ENCODE peak calls at places on chromosome X, in nine cellular contexts. U is stimulated activated CD4-positive, alpha-beta T cell treated with anti-CD3 and anti-CD28 coated beads, Interleukin-15, amount 100 ng/mL, for 1 hour; Q is caudate nucleus; M is GM19239; T is ecto neural progenitor cell; R is NCI-H1092; G is activated naive CD8-positive, alpha-beta T cell treated with anti-CD3 and anti-CD28 coated beads, Interleukin-2, amount 50 U/mL, for 24 hours; B is right cardiac atrium; I is LoVo. J is an unnamed sample.

GRCh38 chrX:71950066-71950465 is 39.4 kb downstream of the NHSL2 start:
- DNase-seq in U (no peak), Q (no peak), M (no peak), T (no peak), R (no peak), G (no peak), B (no peak), I (no peak), J (no peak)

GRCh38 chrX:97332963-97333362 is 449.3 kb downstream of the RPA4 start:
- DNase-seq in U (no peak), Q (no peak), M (no peak), T (no peak), R (no peak), G (no peak), B (no peak), I (no peak), J (no peak)

GRCh38 chrX:123962006-123962485 is 540 bp downstream of the STAG2 start:
- DNase-seq in U (no peak), Q (no peak), M (no peak), T (no peak), R (no peak), G (no peak), B (no peak), I (no peak), J (no peak)

GRCh38 chrX:17529349-17529748 is 154.3 kb downstream of the NHS start:
- DNase-seq in U (no peak), Q (no peak), M (no peak), T (no peak), R (no peak), G (no peak), B (no peak), I (no peak), J (no peak)

GRCh38 chrX:112888916-112889315 is 48.3 kb upstream of the AMOT start:
- DNase-seq in U (no peak), Q (no peak), M (no peak), T (no peak), R (no peak), G (no peak), B (no peak), I (no peak), J (no peak)

GRCh38 chrX:130778773-130779172 is 124.2 kb downstream of the ENOX2 start:
- DNase-seq in U (no peak), Q (no peak), M (no peak), T (no peak), R (no peak), G (no peak), B (no peak), I (no peak), J (no peak)

GRCh38 chrX:128992107-128992971 is 531.0 kb downstream of the SMARCA1 start:
- DNase-seq in U (no peak), Q (no peak), M (no peak), T (no peak), R (no peak), G (no peak), B (no peak), I (no peak), J (no peak)

GRCh38 chrX:18575744-18576143 is 96.2 kb downstream of the RS1 start:
- DNase-seq in U (no peak), Q (no peak), M (no peak), T (no peak), R (no peak), G (no peak), B (no peak), I (no peak), J (no peak)

GRCh38 chrX:38727668-38728067 is 73.6 kb upstream of the MID1IP1 start:
- DNase-seq in U (no peak), Q (no peak), M (no peak), T (no peak), R (no peak), G (no peak), B (no peak), I (no peak), J (no peak)

GRCh38 chrX:12327836-12328235 is 189.6 kb downstream of the FRMPD4 start:
- DNase-seq in U (no peak), Q (no peak), M (no peak), T (no peak), R (no peak), G (no peak), B (no peak), I (no peak), J (no peak)

GRCh38 chrX:47560831-47561652 is at the start of gene ARAF:
- DNase-seq in U (peak; percentile 90), Q (peak; percentile 92), M (peak; percentile 61), T (peak; percentile 93), R (peak; percentile 99), G (peak; percentile 91), B (peak; percentile 97), I (peak; percentile 93), J (peak; percentile 100)

GRCh38 chrX:20284992-20285391 is 18.3 kb upstream of the RPS6KA3 start:
- DNase-seq in U (no peak), Q (no peak), M (no peak), T (no peak), R (no peak), G (no peak), B (no peak), I (no peak), J (no peak)

GRCh38 chrX:150690126-150690525 is 3.1 kb upstream of the MTMR1 start:
- DNase-seq in U (no peak), Q (no peak), M (no peak), T (no peak), R (no peak), G (no peak), B (no peak), I (peak; percentile 15), J (no peak)

GRCh38 chrX:104310084-104310483 is 55.4 kb upstream of the ESX1 start:
- DNase-seq in U (no peak), Q (no peak), M (no peak), T (no peak), R (no peak), G (no peak), B (no peak), I (no peak), J (peak; percentile 24)

GRCh38 chrX:122866527-122866926 is 317.6 kb upstream of the GRIA3 start:
- DNase-seq in U (no peak), Q (no peak), M (no peak), T (no peak), R (no peak), G (no peak), B (no peak), I (no peak), J (no peak)

GRCh38 chrX:97685753-97686152 is 802.0 kb downstream of the RPA4 start:
- DNase-seq in U (no peak), Q (no peak), M (peak; percentile 0), T (no peak), R (peak; percentile 27), G (no peak), B (no peak), I (peak; percentile 6), J (peak; percentile 47)

GRCh38 chrX:110086916-110087484 is 84.1 kb downstream of the TMEM164 start:
- DNase-seq in U (no peak), Q (no peak), M (no peak), T (no peak), R (no peak), G (no peak), B (no peak), I (peak; percentile 48), J (no peak)

GRCh38 chrX:140502491-140503229 is 2.2 kb downstream of the SOX3 start:
- DNase-seq in U (no peak), Q (no peak), M (no peak), T (peak; percentile 52), R (no peak), G (no peak), B (peak; percentile 57), I (no peak), J (no peak)

GRCh38 chrX:20124964-20125363 is 8.3 kb upstream of the MAP7D2 start:
- DNase-seq in U (no peak), Q (no peak), M (no peak), T (no peak), R (no peak), G (no peak), B (no peak), I (no peak), J (no peak)

GRCh38 chrX:125205084-125205917 is 114.4 kb upstream of the TEX13C start:
- DNase-seq in U (no peak), Q (peak; percentile 23), M (no peak), T (peak; percentile 72), R (no peak), G (peak; percentile 8), B (peak; percentile 55), I (no peak), J (no peak)

GRCh38 chrX:132694331-132694823 is 205.5 kb upstream of the MBNL3 start:
- DNase-seq in U (no peak), Q (no peak), M (no peak), T (no peak), R (no peak), G (no peak), B (no peak), I (no peak), J (no peak)

GRCh38 chrX:41827886-41828285 is 95.5 kb downstream of the CASK start:
- DNase-seq in U (no peak), Q (no peak), M (no peak), T (no peak), R (no peak), G (no peak), B (no peak), I (no peak), J (no peak)

GRCh38 chrX:125150231-125150630 is 169.4 kb upstream of the TEX13C start:
- DNase-seq in U (no peak), Q (no peak), M (no peak), T (no peak), R (no peak), G (no peak), B (no peak), I (no peak), J (no peak)

GRCh38 chrX:57156397-57157049 is 19.3 kb upstream of the SPIN2A start:
- DNase-seq in U (no peak), Q (no peak), M (no peak), T (no peak), R (no peak), G (no peak), B (no peak), I (peak; percentile 39), J (peak; percentile 18)

GRCh38 chrX:97605271-97605670 is 721.6 kb downstream of the RPA4 start:
- DNase-seq in U (no peak), Q (no peak), M (no peak), T (no peak), R (no peak), G (no peak), B (no peak), I (no peak), J (no peak)

GRCh38 chrX:139049455-139049854 is 337.9 kb upstream of the FGF13 start:
- DNase-seq in U (no peak), Q (no peak), M (no peak), T (no peak), R (no peak), G (no peak), B (no peak), I (no peak), J (no peak)